ENCODE peak calls at places on chromosomes 2 and 18, in seven cellular contexts. Y, Z, T, V, R, S and G are unnamed samples.

GRCh38 chr18:63365909-63366269 is 1.1 kb downstream of the KDSR start:
- DNase-seq in Z (peak), V (peak), R (no peak), S (no peak), Y (no peak), T (no peak), G (peak)

GRCh38 chr2:10271509-10271908 is 31.2 kb upstream of the HPCAL1 start:
- DNase-seq in R (no peak), Y (no peak), V (no peak), S (no peak), Z (no peak), T (no peak), G (no peak)

GRCh38 chr2:105671156-105671555 is 73.6 kb upstream of the NCK2 start:
- DNase-seq in Z (no peak), Y (no peak), T (no peak), V (no peak), S (no peak), R (no peak), G (no peak)

GRCh38 chr2:106282816-106283215 is 88.7 kb upstream of the UXS1 start:
- DNase-seq in S (peak), R (no peak), V (no peak), Y (no peak), Z (no peak), T (no peak), G (no peak)

GRCh38 chr2:105730170-105730569 is 14.5 kb upstream of the NCK2 start:
- DNase-seq in Y (no peak), R (no peak), S (no peak), V (no peak), Z (no peak), T (no peak), G (no peak)

GRCh38 chr2:23584054-23584745 is 199.2 kb downstream of the KLHL29 start:
- DNase-seq in S (no peak), R (no peak), Z (no peak), T (no peak), Y (no peak), V (no peak), G (no peak)

GRCh38 chr2:160257015-160257741 is 57.1 kb upstream of the ITGB6 start:
- DNase-seq in Z (no peak), V (no peak), T (no peak), R (no peak), S (no peak), Y (no peak), G (no peak)

GRCh38 chr2:177338177-177338721 is 54.3 kb upstream of the AGPS start:
- DNase-seq in Z (no peak), R (no peak), S (peak), Y (no peak), T (peak), V (no peak), G (no peak)

GRCh38 chr2:6957031-6957714 is 40.0 kb downstream of the RNF144A start:
- DNase-seq in Z (no peak), Y (no peak), V (no peak), R (no peak), S (peak), T (no peak), G (no peak)

GRCh38 chr2:11851881-11852280 is 105.4 kb downstream of the LPIN1 start:
- DNase-seq in V (no peak), R (no peak), T (no peak), Z (no peak), Y (no peak), S (no peak), G (no peak)

GRCh38 chr2:36235426-36235825 is 120.2 kb upstream of the CRIM1 start:
- DNase-seq in V (no peak), Y (no peak), T (no peak), Z (no peak), S (no peak), R (no peak), G (no peak)

GRCh38 chr18:3294435-3295080 is 32.6 kb downstream of the MYL12B start:
- DNase-seq in Y (no peak), R (no peak), S (no peak), V (no peak), Z (peak), T (no peak), G (no peak)

GRCh38 chr2:218059289-218059688 is 9.8 kb upstream of the RUFY4 start:
- DNase-seq in Z (no peak), S (no peak), V (no peak), Y (no peak), R (no peak), T (no peak), G (no peak)

GRCh38 chr2:146602383-146602782 is 1242.4 kb upstream of the ACVR2A start:
- DNase-seq in Z (no peak), Y (no peak), S (no peak), V (no peak), R (no peak), T (no peak), G (no peak)

GRCh38 chr2:151071382-151071781 is 190.3 kb downstream of the RBM43 start:
- DNase-seq in R (no peak), Z (no peak), V (no peak), T (peak), Y (peak), S (no peak), G (no peak)

GRCh38 chr18:8929381-8929780 is 173.1 kb upstream of the NDUFV2 start:
- DNase-seq in V (no peak), T (no peak), S (no peak), Z (no peak), Y (no peak), R (no peak), G (no peak)

GRCh38 chr18:8930990-8931648 is 171.4 kb upstream of the NDUFV2 start:
- DNase-seq in R (no peak), Z (no peak), S (no peak), V (no peak), T (no peak), Y (no peak), G (no peak)

DNA sequence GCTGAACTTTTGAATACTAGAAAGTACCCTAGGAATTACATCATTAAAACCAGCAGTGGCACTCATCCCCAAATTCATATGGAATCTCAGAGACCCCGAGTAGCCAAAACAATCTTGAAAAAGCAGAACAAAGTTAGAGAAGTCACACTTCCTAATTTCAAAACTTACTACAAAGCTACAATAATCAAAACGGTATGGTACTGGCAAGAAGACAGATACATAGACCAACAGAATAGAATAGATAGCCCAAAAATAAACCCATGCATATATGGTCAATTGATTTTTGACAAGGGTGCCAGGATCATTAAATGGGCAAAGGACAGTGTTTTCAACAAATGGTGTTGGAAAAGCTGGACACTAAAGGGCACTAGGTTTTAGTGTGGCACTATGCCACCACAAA is 176.0 kb upstream of the NDUFV2 start:
- DNase-seq in S (no peak), Z (no peak), Y (no peak), V (no peak), R (no peak), T (no peak), G (no peak)
- TF ChIP-seq JUND in S (no peak), Z (no peak), Y (no peak), V (no peak), R (no peak), T (no peak), G (no peak)

GRCh38 chr2:60295591-60295962 is 257.9 kb downstream of the BCL11A start:
- DNase-seq in T (no peak), V (no peak), S (no peak), R (no peak), Z (no peak), Y (no peak), G (no peak)
- TF ChIP-seq JUND in T (no peak), V (no peak), S (no peak), R (no peak), Z (no peak), Y (no peak), G (no peak)

GRCh38 chr2:158955974-158956373 is 12.5 kb upstream of the TANC1 start:
- DNase-seq in R (no peak), T (no peak), V (no peak), Y (no peak), Z (no peak), S (no peak), G (no peak)
- TF ChIP-seq JUND in R (no peak), T (no peak), V (no peak), Y (no peak), Z (no peak), S (no peak), G (no peak)

GRCh38 chr18:35024965-35025364 is 16.2 kb upstream of the MAPRE2 start:
- DNase-seq in V (no peak), T (no peak), Z (no peak), Y (no peak), R (no peak), S (peak), G (no peak)

GRCh38 chr18:35029103-35029502 is 12.1 kb upstream of the MAPRE2 start:
- DNase-seq in S (no peak), Z (no peak), T (no peak), R (no peak), V (no peak), Y (no peak), G (no peak)

GRCh38 chr18:35028556-35028955 is 12.7 kb upstream of the MAPRE2 start:
- DNase-seq in Z (no peak), Y (no peak), R (no peak), V (no peak), T (no peak), S (no peak), G (no peak)

GRCh38 chr18:35026407-35027061 is 14.7 kb upstream of the MAPRE2 start:
- DNase-seq in T (no peak), R (no peak), Z (peak), Y (no peak), S (no peak), V (peak), G (no peak)

DNA sequence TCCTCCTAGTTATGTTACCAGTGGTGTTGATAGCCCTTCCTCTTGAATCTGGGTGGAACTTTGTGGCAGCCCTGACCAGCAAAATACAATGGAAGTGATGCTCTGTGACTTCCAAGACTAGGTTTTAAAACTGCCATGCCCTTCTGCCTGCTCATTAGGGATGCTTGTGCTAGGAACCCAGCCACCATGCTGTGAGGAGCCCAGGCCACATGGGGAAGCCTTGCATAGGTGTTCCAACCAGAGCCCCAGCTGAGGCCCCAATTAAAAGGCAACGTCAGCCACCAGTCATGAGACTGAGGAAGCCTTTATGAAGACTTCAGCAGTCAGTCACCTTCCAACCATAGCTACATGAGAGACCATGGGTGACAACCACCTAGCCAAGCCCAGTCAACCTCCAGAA is 14.0 kb upstream of the MAPRE2 start:
- DNase-seq in Z (no peak), T (no peak), S (no peak), V (no peak), R (no peak), Y (no peak), G (no peak)
- TF ChIP-seq JUND in Z (no peak), T (no peak), S (no peak), V (no peak), R (no peak), Y (no peak), G (no peak)

GRCh38 chr2:37919631-37920032 is 5.5 kb upstream of the RMDN2 start:
- DNase-seq in Z (peak), S (peak), Y (no peak), R (no peak), V (peak), T (no peak), G (no peak)

GRCh38 chr2:37917281-37918228 is 7.5 kb upstream of the RMDN2 start:
- DNase-seq in V (no peak), R (no peak), S (no peak), Z (no peak), Y (no peak), T (no peak), G (no peak)

GRCh38 chr2:37923308-37924055 is 1.6 kb upstream of the RMDN2 start:
- DNase-seq in S (peak), V (no peak), R (no peak), Y (no peak), T (no peak), Z (no peak), G (no peak)

GRCh38 chr2:37918742-37919186 is 6.3 kb upstream of the RMDN2 start:
- DNase-seq in R (no peak), V (no peak), T (no peak), Y (no peak), Z (no peak), S (peak), G (no peak)

DNA sequence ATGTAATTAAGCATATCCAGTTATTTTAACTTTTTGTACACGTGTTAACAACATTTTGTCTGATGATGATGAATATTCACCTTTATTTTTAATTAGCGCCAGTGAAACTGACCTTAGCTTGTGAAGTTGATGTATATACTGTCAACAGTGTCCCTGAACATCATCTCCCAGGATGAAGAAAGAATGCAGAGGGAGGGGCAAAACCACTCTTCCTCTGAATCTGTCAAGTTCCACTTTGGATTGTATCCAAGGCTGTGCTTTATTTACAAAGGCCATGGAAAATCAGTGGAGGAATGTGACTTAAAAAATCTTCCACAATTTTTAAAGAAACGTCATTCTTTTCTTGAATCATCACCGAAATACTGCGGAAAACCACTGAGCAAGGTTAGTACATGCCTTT is 4.5 kb upstream of the RMDN2 start:
- DNase-seq in S (peak), V (no peak), R (no peak), Y (no peak), T (no peak), Z (no peak), G (no peak)
- TF ChIP-seq JUND in S (no peak), V (peak), R (no peak), Y (no peak), T (no peak), Z (no peak), G (no peak)